ENCODE peak calls at places on chromosomes 13 and 19, in six cellular contexts. O is Calu3, I is cardiac fibroblast, J is thoracic aorta, Y is testis, V is heart left ventricle. C is an unnamed sample.

GRCh38 chr19:19956431-19957075 is 55.8 kb downstream of the ZNF93 start:
- DNase-seq in V (no peak), Y (peak; percentile 33), I (no peak), O (no peak), J (no peak), C (no peak)

GRCh38 chr13:97521726-97522125 is 87.8 kb downstream of the RAP2A start:
- DNase-seq in Y (no peak), O (no peak), I (no peak), J (no peak), V (no peak), C (no peak)

GRCh38 chr13:112859817-112860190 is 109.2 kb upstream of the MCF2L start:
- DNase-seq in J (no peak), V (peak; percentile 27), Y (no peak), O (no peak), I (peak; percentile 59), C (no peak)

GRCh38 chr13:41398494-41399190 is 58.7 kb upstream of the RGCC start:
- DNase-seq in J (no peak), Y (no peak), V (no peak), O (no peak), I (peak; percentile 58), C (no peak)

GRCh38 chr13:75153834-75154233 is 328.1 kb downstream of the TBC1D4 start:
- DNase-seq in J (no peak), V (no peak), I (peak; percentile 81), Y (no peak), O (no peak), C (no peak)

GRCh38 chr19:7069904-7070226 is 362 bp downstream of the ZNF557 start:
- DNase-seq in J (no peak), V (no peak), O (no peak), Y (no peak), I (no peak), C (no peak)

GRCh38 chr19:13959962-13960862 is 7.9 kb downstream of the DCAF15 start:
- DNase-seq in V (peak; percentile 27), Y (no peak), O (peak; percentile 18), J (no peak), I (no peak), C (no peak)

GRCh38 chr13:32669030-32669646 is 82.9 kb downstream of the PDS5B start:
- DNase-seq in J (no peak), V (no peak), Y (no peak), O (no peak), I (peak; percentile 73), C (no peak)

GRCh38 chr19:898663-899062 is 5.4 kb downstream of the RNU6-9 start:
- DNase-seq in I (no peak), V (no peak), Y (peak; percentile 62), O (no peak), J (no peak), C (no peak)

GRCh38 chr13:111967572-111968201 is 99.3 kb upstream of the SOX1 start:
- DNase-seq in J (no peak), O (no peak), I (no peak), V (no peak), Y (peak; percentile 49), C (no peak)

GRCh38 chr13:100526299-100527030 is 62.1 kb downstream of the GGACT start:
- DNase-seq in I (no peak), V (no peak), J (no peak), O (no peak), Y (no peak), C (peak; percentile 62)

GRCh38 chr13:30408319-30409101 is 13.8 kb upstream of the UBE2L5 start:
- DNase-seq in O (peak; percentile 91), J (peak; percentile 75), V (peak; percentile 95), Y (peak; percentile 94), I (peak; percentile 88), C (peak; percentile 96)

GRCh38 chr19:16268676-16269319 is 55.8 kb upstream of the KLF2 start:
- DNase-seq in Y (no peak), I (no peak), O (no peak), V (no peak), J (no peak), C (no peak)

GRCh38 chr13:107650081-107650701 is 565.1 kb downstream of the LIG4 start:
- DNase-seq in O (peak; percentile 42), Y (peak; percentile 78), V (peak; percentile 29), J (no peak), I (peak; percentile 25), C (no peak)

GRCh38 chr19:45473366-45474190 is 5.8 kb downstream of the FOSB start:
- DNase-seq in V (no peak), I (no peak), J (no peak), O (no peak), Y (no peak), C (no peak)

GRCh38 chr13:29954082-29955043 is 103.9 kb upstream of the UBL3 start:
- DNase-seq in J (no peak), V (no peak), I (no peak), Y (no peak), O (no peak), C (no peak)

GRCh38 chr19:52891336-52891735 is 6.1 kb downstream of the ZNF320 start:
- DNase-seq in O (no peak), Y (no peak), I (no peak), J (no peak), V (no peak), C (no peak)

GRCh38 chr13:91154954-91155353 is 192.5 kb upstream of the MIR17HG start:
- DNase-seq in I (no peak), J (no peak), Y (no peak), V (no peak), O (no peak), C (no peak)

GRCh38 chr19:1064661-1065605 is 2.0 kb upstream of the ARHGAP45 start:
- DNase-seq in I (peak; percentile 72), O (peak; percentile 76), J (no peak), V (peak; percentile 67), Y (peak; percentile 61), C (no peak)

GRCh38 chr19:55593096-55593772 is 6.1 kb downstream of the FIZ1 start:
- DNase-seq in V (no peak), O (no peak), J (no peak), I (no peak), Y (no peak), C (no peak)

GRCh38 chr19:55590621-55591020 is 8.7 kb downstream of the FIZ1 start:
- DNase-seq in J (no peak), V (no peak), Y (no peak), I (no peak), O (no peak), C (no peak)

GRCh38 chr19:55590109-55590508 is 9.2 kb downstream of the FIZ1 start:
- DNase-seq in I (no peak), O (no peak), V (no peak), J (no peak), Y (no peak), C (no peak)

GRCh38 chr19:55591555-55591954 is 7.8 kb downstream of the FIZ1 start:
- DNase-seq in Y (peak; percentile 48), O (no peak), V (no peak), I (no peak), J (no peak), C (no peak)

GRCh38 chr19:55592391-55593090 is 6.8 kb downstream of the FIZ1 start:
- DNase-seq in V (no peak), J (no peak), Y (no peak), I (no peak), O (no peak), C (no peak)
- TF ChIP-seq CTCF in V (no peak), J (no peak), Y (no peak), I (no peak), O (no peak), C (no peak)

DNA sequence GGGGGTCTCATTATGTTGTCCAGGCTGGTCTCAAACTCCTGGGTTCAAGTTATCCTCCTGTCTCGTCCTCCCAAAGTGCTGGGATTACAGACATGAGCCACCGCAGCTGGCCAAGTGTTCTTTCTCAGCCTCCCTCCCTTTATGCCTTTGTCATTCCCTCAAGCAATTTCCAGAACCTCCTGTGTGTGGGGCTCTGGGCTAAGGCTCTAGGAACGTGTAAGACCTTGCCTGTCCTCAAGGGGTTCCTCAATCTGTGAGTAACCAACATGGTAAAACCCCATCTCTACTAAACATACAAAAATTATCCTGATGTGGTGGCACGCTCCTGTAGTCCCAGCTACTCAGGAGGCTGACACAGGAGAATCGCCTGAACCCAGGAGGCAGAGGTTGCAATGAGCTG is 15.5 kb upstream of the SPACA4 start:
- DNase-seq in V (no peak), Y (no peak), I (peak; percentile 23), J (no peak), O (no peak), C (no peak)
- TF ChIP-seq CTCF in V (no peak), Y (no peak), I (no peak), J (no peak), O (no peak), C (no peak)

DNA sequence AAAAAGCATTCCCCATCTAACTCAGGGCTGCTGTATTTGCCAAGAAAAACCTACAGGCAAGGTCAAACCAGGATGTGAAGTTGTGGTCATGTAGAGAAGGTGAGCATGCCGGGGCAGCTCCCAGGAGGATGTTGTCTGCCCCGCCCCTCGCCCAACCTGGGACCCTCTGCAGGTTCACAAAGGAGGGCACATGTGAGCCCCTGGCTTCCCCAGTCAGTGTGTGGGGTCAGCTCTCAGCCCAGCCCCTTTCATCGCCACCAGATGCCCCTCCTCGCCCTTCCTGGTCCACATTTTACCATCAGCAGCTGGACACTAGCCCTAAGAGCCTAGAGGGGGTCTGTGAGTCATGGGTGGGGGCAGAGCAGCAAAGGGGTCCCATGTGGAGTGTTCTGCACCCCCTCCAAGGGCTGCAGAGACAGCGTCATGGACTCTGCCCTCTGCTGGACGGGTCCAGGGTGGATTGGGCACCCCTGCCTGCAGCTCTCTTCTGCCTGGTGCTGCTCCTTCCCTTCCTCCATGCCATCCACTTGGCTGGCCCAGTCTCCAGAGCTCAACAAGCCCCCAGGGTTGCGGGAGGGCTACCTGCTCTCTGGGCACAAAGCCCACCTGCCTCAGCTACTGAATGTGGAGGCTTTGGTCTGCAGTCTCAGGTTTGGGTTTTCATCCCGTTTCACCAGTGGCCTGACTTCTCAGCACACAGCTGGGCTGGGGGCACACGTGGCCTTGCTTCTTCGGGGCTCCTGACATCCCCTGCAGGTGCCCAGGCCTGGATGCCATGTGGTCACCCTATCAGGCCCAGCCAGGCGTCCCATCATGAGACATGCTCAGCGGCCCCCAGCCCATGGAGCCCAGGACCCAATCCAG is 3.7 kb downstream of the PLEKHF1 start:
- DNase-seq in Y (no peak), O (no peak), V (no peak), I (no peak), J (no peak), C (no peak)
- TF ChIP-seq CTCF in Y (no peak), O (no peak), V (peak; percentile 10), I (peak; percentile 12), J (no peak), C (no peak)

GRCh38 chr19:35353635-35354034 is 4.6 kb upstream of the FFAR3 start:
- DNase-seq in I (no peak), V (no peak), Y (no peak), J (no peak), O (no peak), C (no peak)
- TF ChIP-seq CTCF in I (no peak), V (no peak), Y (no peak), J (no peak), O (no peak), C (no peak)

DNA sequence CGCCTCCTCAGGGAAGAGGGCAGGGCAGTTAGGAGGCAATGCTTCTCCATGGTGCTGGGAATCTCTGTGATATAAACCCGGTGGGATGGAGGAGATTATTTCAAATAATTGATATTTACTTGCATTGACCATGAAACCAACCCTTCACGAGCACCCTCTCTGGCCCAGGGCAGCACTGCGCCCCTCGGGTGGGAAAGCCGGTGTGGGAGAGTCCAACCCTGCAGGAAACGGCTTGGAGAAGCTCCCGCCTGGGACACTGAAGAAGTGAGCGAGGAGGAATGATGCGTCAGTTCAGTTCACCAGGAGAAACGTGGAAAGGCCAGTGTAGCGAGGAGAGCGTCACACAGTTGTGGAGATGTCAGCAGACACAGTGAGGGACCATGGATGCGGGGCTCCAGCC is 99.9 kb downstream of the COL4A2 start:
- DNase-seq in Y (no peak), I (no peak), O (no peak), J (no peak), V (no peak), C (peak; percentile 65)
- TF ChIP-seq CTCF in Y (no peak), I (no peak), O (no peak), J (no peak), V (no peak), C (no peak)

C was measured in coronary artery.